ENCODE peak calls at places on chromosome 2, in five cellular contexts. X, H, B, S and P are unnamed samples.

GRCh38 chr2:165725421-165725820 is 68.6 kb downstream of the GALNT3 start:
- DNase-seq in X (no peak), H (no peak), B (peak; percentile 70), S (peak; percentile 81), P (no peak)

GRCh38 chr2:47079515-47080412 is 75.3 kb downstream of the STPG4 start:
- DNase-seq in X (no peak), H (peak; percentile 76), B (no peak), S (no peak), P (peak; percentile 50)

GRCh38 chr2:233075966-233076339 is 15.8 kb downstream of the INPP5D start:
- DNase-seq in X (no peak), H (peak; percentile 59), B (no peak), S (no peak), P (peak; percentile 26)

GRCh38 chr2:110852051-110852450 is 119.7 kb downstream of the ACOXL start:
- DNase-seq in X (no peak), H (no peak), B (no peak), S (no peak), P (no peak)

GRCh38 chr2:24049485-24050021 is at the start of gene FKBP1B:
- DNase-seq in X (peak; percentile 49), H (peak; percentile 36), B (peak; percentile 25), S (peak; percentile 45), P (no peak)

GRCh38 chr2:42100696-42101585 is 53.1 kb downstream of the PKDCC start:
- DNase-seq in X (no peak), H (no peak), B (peak; percentile 44), S (peak; percentile 69), P (no peak)

GRCh38 chr2:63740943-63741342 is 100.8 kb upstream of the UGP2 start:
- DNase-seq in X (no peak), H (no peak), B (peak; percentile 74), S (no peak), P (no peak)

GRCh38 chr2:185990861-185991525 is 252.4 kb downstream of the FSIP2 start:
- DNase-seq in X (no peak), H (no peak), B (no peak), S (peak; percentile 1), P (no peak)

GRCh38 chr2:80737047-80737446 is 432.5 kb upstream of the LRRTM1 start:
- DNase-seq in X (no peak), H (no peak), B (no peak), S (no peak), P (no peak)

GRCh38 chr2:200077210-200077650 is 121.8 kb downstream of the MAIP1 start:
- DNase-seq in X (no peak), H (no peak), B (peak; percentile 60), S (peak; percentile 95), P (no peak)